ENCODE peak calls at places on chromosome 17, in six cellular contexts. U is lung, Y is AG09319, H is pancreas, W is WTC11, N is neural progenitor cell. E is an unnamed sample.

GRCh38 chr17:41329279-41329925 is 13.9 kb upstream of the KRTAP17-1 start:
- DNase-seq in W (peak; percentile 76), H (no peak), N (peak; percentile 68), U (peak; percentile 50), Y (peak; percentile 8), E (peak; percentile 79)

GRCh38 chr17:78120971-78121800 is 7.4 kb downstream of the TMC6 start:
- DNase-seq in H (no peak), U (no peak), Y (no peak), W (no peak), N (no peak), E (no peak)

GRCh38 chr17:51346218-51346982 is 86.1 kb downstream of the UTP18 start:
- DNase-seq in U (no peak), Y (no peak), H (no peak), N (no peak), W (no peak), E (no peak)

GRCh38 chr17:29709861-29710849 is 87.4 kb upstream of the CORO6 start:
- DNase-seq in U (no peak), W (no peak), H (no peak), Y (no peak), N (no peak), E (no peak)

GRCh38 chr17:81479672-81480071 is 32.9 kb downstream of the ACTG1 start:
- DNase-seq in H (no peak), U (no peak), W (no peak), Y (no peak), N (no peak), E (no peak)

GRCh38 chr17:57011482-57012015 is 33.6 kb downstream of the SCPEP1 start:
- DNase-seq in U (no peak), N (no peak), H (no peak), Y (no peak), W (no peak), E (no peak)

GRCh38 chr17:3955373-3955978 is 8.8 kb downstream of the ATP2A3 start:
- DNase-seq in W (no peak), U (no peak), N (no peak), Y (no peak), H (no peak), E (no peak)

GRCh38 chr17:74545456-74546230 is at the start of gene CD300C:
- DNase-seq in W (no peak), Y (no peak), N (no peak), U (peak; percentile 41), H (no peak), E (no peak)

GRCh38 chr17:1843947-1844346 is 14.1 kb downstream of the RPA1 start:
- DNase-seq in N (no peak), U (no peak), Y (no peak), H (no peak), W (no peak), E (no peak)

GRCh38 chr17:21361020-21361809 is 14.9 kb upstream of the KCNJ12 start:
- DNase-seq in W (no peak), Y (no peak), N (no peak), H (no peak), U (no peak), E (no peak)

GRCh38 chr17:38905375-38905774 is 20.0 kb upstream of the LASP1NB start:
- DNase-seq in Y (no peak), U (no peak), W (no peak), H (no peak), N (no peak), E (no peak)

GRCh38 chr17:76820039-76820438 is 48.2 kb upstream of the MGAT5B start:
- DNase-seq in H (no peak), W (no peak), N (no peak), Y (no peak), U (no peak), E (no peak)

GRCh38 chr17:49580055-49580721 is 4.5 kb downstream of the NXPH3 start:
- DNase-seq in N (no peak), Y (no peak), U (no peak), H (no peak), W (no peak), E (no peak)

GRCh38 chr17:43864161-43864706 is 17.3 kb downstream of the CD300LG start:
- DNase-seq in W (no peak), H (no peak), Y (no peak), U (no peak), N (no peak), E (no peak)

GRCh38 chr17:44887971-44888955 is 11.0 kb downstream of the EFTUD2 start:
- DNase-seq in Y (no peak), W (no peak), H (no peak), N (no peak), U (no peak), E (no peak)

GRCh38 chr17:50868594-50868993 is 2.4 kb upstream of the TOB1 start:
- DNase-seq in N (no peak), U (no peak), Y (no peak), H (no peak), W (no peak), E (no peak)

GRCh38 chr17:37769050-37769449 is 24.2 kb upstream of the HNF1B start:
- DNase-seq in W (no peak), Y (no peak), H (no peak), U (no peak), N (no peak), E (no peak)

GRCh38 chr17:71436479-71436878 is 684.3 kb upstream of the SOX9 start:
- DNase-seq in W (no peak), Y (no peak), H (no peak), N (no peak), U (no peak), E (no peak)

GRCh38 chr17:59561042-59561441 is 4.4 kb upstream of the DHX40 start:
- DNase-seq in W (no peak), H (no peak), Y (no peak), U (no peak), N (peak; percentile 22), E (no peak)

GRCh38 chr17:82215095-82215971 is 2.7 kb upstream of the CCDC57 start:
- DNase-seq in H (no peak), U (no peak), Y (no peak), N (no peak), W (no peak), E (peak; percentile 45)

GRCh38 chr17:31413871-31414589 is 22.6 kb downstream of the RAB11FIP4 start:
- DNase-seq in W (no peak), N (peak; percentile 90), H (no peak), U (no peak), Y (no peak), E (peak; percentile 51)

GRCh38 chr17:73003487-73003886 is 89.0 kb downstream of the SLC39A11 start:
- DNase-seq in N (no peak), U (no peak), H (peak; percentile 33), W (no peak), Y (no peak), E (no peak)
- TF ChIP-seq CTCF in N (no peak), U (no peak), H (no peak), W (no peak), Y (no peak), E (no peak)

GRCh38 chr17:64205804-64206203 is 57.3 kb downstream of the TEX2 start:
- DNase-seq in U (no peak), W (no peak), H (no peak), Y (no peak), N (no peak), E (no peak)

GRCh38 chr17:64213995-64214507 is 49.0 kb downstream of the TEX2 start:
- DNase-seq in H (no peak), N (no peak), W (no peak), Y (no peak), U (no peak), E (no peak)

GRCh38 chr17:64209983-64210382 is 53.1 kb downstream of the TEX2 start:
- DNase-seq in H (no peak), U (no peak), N (no peak), W (no peak), Y (no peak), E (no peak)

GRCh38 chr17:64212122-64212521 is 50.9 kb downstream of the TEX2 start:
- DNase-seq in Y (no peak), H (no peak), N (no peak), U (no peak), W (no peak), E (no peak)

DNA sequence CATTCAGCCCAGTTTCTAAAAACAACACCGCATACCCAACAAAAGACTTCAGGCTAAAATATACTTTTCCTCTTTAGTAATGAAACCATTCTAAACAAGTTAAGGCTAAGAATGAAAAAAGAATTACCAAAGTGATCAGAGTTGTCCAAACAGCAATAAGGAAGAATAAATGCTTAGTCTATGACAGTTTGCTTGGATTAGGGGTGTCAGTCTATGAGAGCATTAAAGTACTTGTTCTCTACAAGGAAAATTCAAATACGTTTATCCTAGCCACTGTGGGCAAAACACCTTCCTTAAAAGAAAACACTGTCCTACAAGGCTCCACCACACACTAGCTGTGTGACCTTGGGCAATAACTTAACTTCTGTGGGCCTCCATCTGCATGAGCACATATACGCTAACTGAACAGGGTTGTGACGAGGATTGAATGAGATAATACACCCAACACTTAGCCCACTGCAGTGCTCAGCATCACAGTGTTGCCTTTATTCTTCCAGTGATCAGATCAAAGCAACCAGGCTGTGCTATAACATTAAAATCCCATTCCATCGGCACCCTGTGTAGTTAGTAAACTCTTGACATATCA is 53.6 kb downstream of the TEX2 start:
- DNase-seq in H (no peak), Y (no peak), N (no peak), U (no peak), W (no peak), E (no peak)
- TF ChIP-seq CTCF in H (no peak), Y (no peak), N (no peak), U (no peak), W (no peak), E (no peak)

GRCh38 chr17:17783825-17784598 is 52.8 kb downstream of the SREBF1 start:
- DNase-seq in Y (peak; percentile 5), N (peak; percentile 92), H (peak; percentile 46), W (peak; percentile 55), U (peak; percentile 54), E (peak; percentile 78)
- TF ChIP-seq CTCF in Y (no peak), N (no peak), H (no peak), W (no peak), U (no peak), E (no peak)

GRCh38 chr17:69524854-69525253 is 110.4 kb downstream of the MAP2K6 start:
- DNase-seq in U (no peak), H (no peak), Y (no peak), W (no peak), N (no peak), E (no peak)
- TF ChIP-seq CTCF in U (no peak), H (no peak), Y (peak; percentile 22), W (no peak), N (no peak), E (no peak)

DNA sequence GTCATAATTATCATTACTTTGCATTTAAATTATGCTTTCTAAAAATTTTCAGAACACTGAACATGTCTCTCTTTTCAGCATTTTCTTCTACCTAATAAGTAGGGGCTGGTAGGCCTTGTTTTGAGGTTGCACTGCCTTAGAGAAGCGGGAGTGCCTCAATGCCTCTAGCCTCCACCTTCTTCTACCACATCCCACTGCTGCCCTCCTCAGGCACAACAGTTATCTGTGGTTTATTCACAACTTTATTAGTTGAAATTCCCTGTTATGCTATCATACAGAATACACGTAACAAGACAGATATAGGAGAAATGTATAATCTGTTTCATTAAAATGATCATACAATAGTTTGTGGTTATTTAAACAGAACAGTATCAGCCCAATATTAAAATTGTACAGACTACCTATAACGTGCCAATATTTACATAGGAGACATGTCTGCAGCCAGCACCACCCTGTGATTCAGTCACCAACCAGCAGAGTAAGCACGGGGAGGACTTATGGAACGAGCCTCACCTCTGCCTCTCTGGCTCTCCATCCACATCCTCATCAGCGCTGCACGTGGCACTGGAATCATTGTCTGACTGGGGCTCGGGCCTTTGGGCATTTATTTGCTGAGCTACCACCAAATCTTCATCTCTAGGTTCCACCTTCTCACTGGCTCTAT is 101.2 kb downstream of the TTC19 start:
- DNase-seq in H (no peak), N (no peak), U (no peak), W (no peak), Y (no peak), E (no peak)
- TF ChIP-seq CTCF in H (no peak), N (no peak), U (no peak), W (no peak), Y (no peak), E (no peak)

E was measured in glutamatergic neuron.